ENCODE peak calls at places on chromosomes 1 and 21, in nine cellular contexts. B is neural crest cell, M is GM12891, P is SJSA1, I is EH, Q is T-cell, W is adipocyte, G is H9, L is astrocyte of the spinal cord. S is an unnamed sample.

GRCh38 chr1:228141871-228142615 is 2.0 kb downstream of the GUK1 start:
- DNase-seq in B (no peak), M (peak), P (peak), I (peak), Q (no peak), W (no peak), G (no peak), L (peak), S (no peak)

GRCh38 chr21:35581640-35582039 is 478.7 kb downstream of the SETD4 start:
- DNase-seq in B (no peak), M (no peak), P (no peak), I (no peak), Q (no peak), W (no peak), G (no peak), L (no peak), S (no peak)

GRCh38 chr21:34126691-34127090 is 53.3 kb downstream of the MRPS6 start:
- DNase-seq in B (no peak), M (no peak), P (no peak), I (peak), Q (no peak), W (no peak), G (no peak), L (peak), S (no peak)

GRCh38 chr1:160005070-160005469 is 26.7 kb downstream of the PIGM start:
- DNase-seq in B (no peak), M (no peak), P (no peak), I (no peak), Q (no peak), W (no peak), G (no peak), L (no peak), S (no peak)

GRCh38 chr21:28235169-28235892 is 757.3 kb downstream of the LTN1 start:
- DNase-seq in B (no peak), M (no peak), P (no peak), I (no peak), Q (no peak), W (no peak), G (peak), L (no peak), S (no peak)

GRCh38 chr1:5901841-5902240 is 90.4 kb downstream of the NPHP4 start:
- DNase-seq in B (no peak), M (no peak), P (no peak), I (no peak), Q (no peak), W (no peak), G (no peak), L (no peak), S (no peak)

GRCh38 chr1:40785446-40785845 is 1.9 kb downstream of the KCNQ4 start:
- DNase-seq in B (no peak), M (no peak), P (no peak), I (no peak), Q (no peak), W (no peak), G (no peak), L (no peak), S (no peak)

GRCh38 chr21:32336711-32337110 is 38.1 kb downstream of the MRAP start:
- DNase-seq in B (no peak), M (no peak), P (no peak), I (peak), Q (no peak), W (peak), G (no peak), L (peak), S (no peak)

GRCh38 chr21:27346041-27346448 is 379.2 kb upstream of the ADAMTS5 start:
- DNase-seq in B (no peak), M (no peak), P (no peak), I (peak), Q (no peak), W (peak), G (no peak), L (peak), S (no peak)

GRCh38 chr1:235011064-235011598 is 117.5 kb downstream of the TOMM20 start:
- DNase-seq in B (no peak), M (no peak), P (no peak), I (no peak), Q (peak), W (no peak), G (no peak), L (no peak), S (peak)

GRCh38 chr1:154758346-154758745 is 111.7 kb downstream of the KCNN3 start:
- DNase-seq in B (no peak), M (no peak), P (no peak), I (no peak), Q (no peak), W (no peak), G (no peak), L (no peak), S (no peak)

GRCh38 chr1:2559509-2560298 is 3.5 kb downstream of the TNFRSF14 start:
- DNase-seq in B (no peak), M (no peak), P (no peak), I (no peak), Q (no peak), W (no peak), G (no peak), L (no peak), S (no peak)

GRCh38 chr21:44962481-44962966 is 22.7 kb downstream of the SLX9 start:
- DNase-seq in B (no peak), M (no peak), P (peak), I (peak), Q (no peak), W (peak), G (no peak), L (peak), S (no peak)

S was measured in effector memory CD4-positive, alpha-beta T cell.